ENCODE peak calls at places on chromosomes 4 and X, in four cellular contexts. One of them, this sample, is unnamed.

GRCh38 chr4:149465941-149466340 is 349.7 kb downstream of the IQCM start:
- DNase-seq in neural crest cell: no peak
- DNase-seq in trophoblast cell: peak
- DNase-seq in posterior vena cava: no peak
- DNase-seq in this sample: no peak

GRCh38 chr4:108433832-108434231 is 186.5 kb upstream of the RPL34 start:
- DNase-seq in posterior vena cava: no peak
- DNase-seq in neural crest cell: no peak
- DNase-seq in trophoblast cell: no peak
- DNase-seq in this sample: no peak

GRCh38 chr4:180134116-180134866 is 2108.9 kb upstream of the TENM3 start:
- DNase-seq in posterior vena cava: no peak
- DNase-seq in neural crest cell: no peak
- DNase-seq in trophoblast cell: no peak
- DNase-seq in this sample: no peak

GRCh38 chr4:16995451-16995850 is 97.0 kb upstream of the LDB2 start:
- DNase-seq in posterior vena cava: no peak
- DNase-seq in neural crest cell: no peak
- DNase-seq in trophoblast cell: no peak
- DNase-seq in this sample: no peak

GRCh38 chr4:128916832-128917231 is 107.3 kb downstream of the JADE1 start:
- DNase-seq in trophoblast cell: peak
- DNase-seq in neural crest cell: no peak
- DNase-seq in posterior vena cava: no peak
- DNase-seq in this sample: no peak

GRCh38 chr4:40427138-40427537 is 92.0 kb downstream of the CHRNA9 start:
- DNase-seq in trophoblast cell: no peak
- DNase-seq in posterior vena cava: no peak
- DNase-seq in neural crest cell: no peak
- DNase-seq in this sample: no peak

GRCh38 chr4:4763815-4764202 is 95.7 kb upstream of the MSX1 start:
- DNase-seq in trophoblast cell: no peak
- DNase-seq in posterior vena cava: no peak
- DNase-seq in neural crest cell: no peak
- DNase-seq in this sample: no peak

GRCh38 chrX:113651306-113651705 is 810.7 kb upstream of the AMOT start:
- DNase-seq in neural crest cell: no peak
- DNase-seq in posterior vena cava: no peak
- DNase-seq in trophoblast cell: no peak
- DNase-seq in this sample: no peak

GRCh38 chr4:183260491-183261151 is 59.5 kb downstream of the CLDN22 start:
- DNase-seq in posterior vena cava: no peak
- DNase-seq in trophoblast cell: no peak
- DNase-seq in neural crest cell: no peak
- DNase-seq in this sample: no peak

GRCh38 chr4:144575181-144575580 is 70.8 kb upstream of the HHIP start:
- DNase-seq in posterior vena cava: no peak
- DNase-seq in trophoblast cell: peak
- DNase-seq in neural crest cell: no peak
- DNase-seq in this sample: no peak

GRCh38 chrX:53288173-53288572 is 6.8 kb upstream of the IQSEC2 start:
- DNase-seq in neural crest cell: peak
- DNase-seq in trophoblast cell: no peak
- DNase-seq in posterior vena cava: no peak
- DNase-seq in this sample: no peak

GRCh38 chr4:153488006-153488718 is 22.0 kb downstream of the TMEM131L start:
- DNase-seq in posterior vena cava: no peak
- DNase-seq in neural crest cell: no peak
- DNase-seq in trophoblast cell: no peak
- DNase-seq in this sample: no peak

GRCh38 chr4:89657931-89658700 is 178.8 kb downstream of the SNCA start:
- DNase-seq in posterior vena cava: no peak
- DNase-seq in trophoblast cell: peak
- DNase-seq in neural crest cell: no peak
- DNase-seq in this sample: no peak

GRCh38 chr4:117971406-117971805 is 62.9 kb upstream of the NDST3 start:
- DNase-seq in neural crest cell: no peak
- DNase-seq in trophoblast cell: no peak
- DNase-seq in posterior vena cava: no peak
- DNase-seq in this sample: no peak

GRCh38 chrX:23788521-23788920 is 5.5 kb downstream of the SAT1 start:
- DNase-seq in neural crest cell: no peak
- DNase-seq in posterior vena cava: no peak
- DNase-seq in trophoblast cell: no peak
- DNase-seq in this sample: no peak

GRCh38 chr4:153529646-153530045 is 63.5 kb downstream of the TMEM131L start:
- DNase-seq in neural crest cell: no peak
- DNase-seq in posterior vena cava: no peak
- DNase-seq in trophoblast cell: no peak
- DNase-seq in this sample: no peak

GRCh38 chr4:78484574-78484973 is 67.0 kb upstream of the ANXA3 start:
- DNase-seq in posterior vena cava: no peak
- DNase-seq in neural crest cell: no peak
- DNase-seq in trophoblast cell: no peak
- DNase-seq in this sample: no peak

GRCh38 chr4:38949416-38950051 is 81.9 kb downstream of the FAM114A1 start:
- DNase-seq in posterior vena cava: no peak
- DNase-seq in neural crest cell: no peak
- DNase-seq in trophoblast cell: no peak
- DNase-seq in this sample: no peak

GRCh38 chr4:74501579-74501978 is 56.6 kb downstream of the AREG start:
- DNase-seq in trophoblast cell: no peak
- DNase-seq in neural crest cell: no peak
- DNase-seq in posterior vena cava: no peak
- DNase-seq in this sample: no peak

GRCh38 chr4:68291256-68291655 is 45.8 kb upstream of the TMPRSS11B start:
- DNase-seq in trophoblast cell: no peak
- DNase-seq in posterior vena cava: no peak
- DNase-seq in neural crest cell: no peak
- DNase-seq in this sample: no peak

GRCh38 chr4:118410143-118410542 is 57.3 kb upstream of the PRSS12 start:
- DNase-seq in neural crest cell: no peak
- DNase-seq in trophoblast cell: no peak
- DNase-seq in posterior vena cava: no peak
- DNase-seq in this sample: no peak

GRCh38 chr4:5887361-5888221 is 5.3 kb downstream of the CRMP1 start:
- DNase-seq in posterior vena cava: no peak
- DNase-seq in trophoblast cell: no peak
- DNase-seq in neural crest cell: peak
- DNase-seq in this sample: no peak

GRCh38 chrX:20523626-20524312 is 257.1 kb upstream of the RPS6KA3 start:
- DNase-seq in trophoblast cell: no peak
- DNase-seq in posterior vena cava: no peak
- DNase-seq in neural crest cell: no peak
- DNase-seq in this sample: no peak

GRCh38 chr4:28250646-28251045 is 1390.0 kb downstream of the STIM2 start:
- DNase-seq in posterior vena cava: no peak
- DNase-seq in neural crest cell: no peak
- DNase-seq in trophoblast cell: no peak
- DNase-seq in this sample: no peak

GRCh38 chrX:41781500-41781899 is 57.5 kb downstream of the GPR82 start:
- DNase-seq in trophoblast cell: peak
- DNase-seq in neural crest cell: no peak
- DNase-seq in posterior vena cava: no peak
- DNase-seq in this sample: no peak

GRCh38 chrX:69229436-69229835 is 64.2 kb upstream of the PJA1 start:
- DNase-seq in neural crest cell: no peak
- DNase-seq in posterior vena cava: no peak
- DNase-seq in trophoblast cell: peak
- DNase-seq in this sample: no peak

GRCh38 chrX:3141031-3141430 is 99.8 kb downstream of the ARSF start:
- DNase-seq in neural crest cell: no peak
- DNase-seq in trophoblast cell: no peak
- DNase-seq in posterior vena cava: no peak
- DNase-seq in this sample: no peak

GRCh38 chr4:99811850-99812249 is 4.8 kb upstream of the DAPP1 start:
- DNase-seq in neural crest cell: no peak
- DNase-seq in posterior vena cava: no peak
- DNase-seq in trophoblast cell: peak
- DNase-seq in this sample: no peak